ENCODE peak calls at places on chromosomes 13 and 19, in eight cellular contexts. A is Peyer's patch; V is right cardiac atrium; U is aorta; W is foreskin keratinocyte; G is GM23338; R is CD4-positive, CD25-positive, alpha-beta regulatory T cell; C is vagina. S is an unnamed sample.
A peak's percentile ranks its signal among the peaks of the same experiment; 100 is the strongest.

GRCh38 chr19:45217193-45217956 is 27.8 kb downstream of the EXOC3L2 start:
- DNase-seq in A (no peak), V (no peak), U (no peak), W (no peak), G (peak; percentile 46), R (no peak), C (no peak), S (no peak)

GRCh38 chr13:52847682-52848432 is 583 bp downstream of the PCDH8 start:
- DNase-seq in A (no peak), V (no peak), U (no peak), W (no peak), G (peak; percentile 33), R (no peak), C (no peak), S (no peak)

GRCh38 chr19:8695501-8695900 is 3.1 kb downstream of the ACTL9 start:
- DNase-seq in A (no peak), V (no peak), U (no peak), W (no peak), G (no peak), R (no peak), C (peak; percentile 58), S (no peak)

GRCh38 chr13:39350461-39350881 is 252.5 kb downstream of the LHFPL6 start:
- DNase-seq in A (no peak), V (peak; percentile 64), U (no peak), W (no peak), G (peak; percentile 49), R (no peak), C (no peak), S (peak; percentile 53)

GRCh38 chr19:19385900-19386339 is 19.6 kb upstream of the GATAD2A start:
- DNase-seq in A (peak; percentile 52), V (peak; percentile 85), U (peak; percentile 76), W (no peak), G (peak; percentile 66), R (no peak), C (no peak), S (no peak)

GRCh38 chr13:99153219-99153618 is 47.4 kb upstream of the UBAC2 start:
- DNase-seq in A (no peak), V (no peak), U (no peak), W (peak; percentile 5), G (no peak), R (no peak), C (no peak), S (no peak)

GRCh38 chr13:26254583-26255102 is 714 bp downstream of the CDK8 start:
- DNase-seq in A (peak; percentile 69), V (peak; percentile 79), U (peak; percentile 66), W (peak; percentile 47), G (peak; percentile 73), R (peak; percentile 42), C (no peak), S (peak; percentile 46)

GRCh38 chr13:105462981-105463380 is 1072.5 kb downstream of the EFNB2 start:
- DNase-seq in A (no peak), V (no peak), U (no peak), W (no peak), G (no peak), R (no peak), C (no peak), S (no peak)

GRCh38 chr13:111482806-111483620 is 162.6 kb downstream of the TEX29 start:
- DNase-seq in A (no peak), V (no peak), U (no peak), W (no peak), G (no peak), R (no peak), C (no peak), S (no peak)

GRCh38 chr19:17376935-17377600 is at the start of gene PLVAP:
- DNase-seq in A (no peak), V (peak; percentile 87), U (no peak), W (no peak), G (no peak), R (no peak), C (no peak), S (peak; percentile 36)

GRCh38 chr19:42176649-42176989 is 40.9 kb downstream of the DEDD2 start:
- DNase-seq in A (no peak), V (no peak), U (no peak), W (no peak), G (peak; percentile 52), R (no peak), C (no peak), S (no peak)

GRCh38 chr13:30443957-30444404 is 21.7 kb downstream of the UBE2L5 start:
- DNase-seq in A (peak; percentile 78), V (no peak), U (no peak), W (no peak), G (no peak), R (no peak), C (no peak), S (no peak)

GRCh38 chr19:33304760-33305647 is 2.7 kb upstream of the CEBPA start:
- DNase-seq in A (no peak), V (no peak), U (no peak), W (no peak), G (no peak), R (no peak), C (no peak), S (no peak)

GRCh38 chr19:47609885-47610545 is 1.1 kb downstream of the BICRA start:
- DNase-seq in A (peak; percentile 57), V (peak; percentile 75), U (peak; percentile 66), W (no peak), G (peak; percentile 79), R (peak; percentile 29), C (no peak), S (peak; percentile 45)

GRCh38 chr19:33273881-33274662 is 28.3 kb downstream of the CEBPA start:
- DNase-seq in A (no peak), V (no peak), U (peak; percentile 67), W (peak; percentile 83), G (no peak), R (no peak), C (no peak), S (no peak)

GRCh38 chr13:58318495-58319167 is 687.1 kb downstream of the PCDH17 start:
- DNase-seq in A (no peak), V (peak; percentile 57), U (no peak), W (no peak), G (no peak), R (no peak), C (no peak), S (no peak)

GRCh38 chr13:105370011-105370645 is 1165.3 kb downstream of the EFNB2 start:
- DNase-seq in A (no peak), V (no peak), U (no peak), W (no peak), G (no peak), R (no peak), C (no peak), S (no peak)

GRCh38 chr13:45750566-45750965 is 48.4 kb downstream of the CBY2 start:
- DNase-seq in A (no peak), V (no peak), U (no peak), W (no peak), G (no peak), R (no peak), C (no peak), S (no peak)

GRCh38 chr13:108269601-108270328 is at the start of gene TNFSF13B:
- DNase-seq in A (peak; percentile 50), V (peak; percentile 72), U (peak; percentile 66), W (no peak), G (peak; percentile 71), R (no peak), C (no peak), S (peak; percentile 42)

GRCh38 chr19:45507864-45508680 is 793 bp downstream of the VASP start:
- DNase-seq in A (peak; percentile 73), V (peak; percentile 80), U (no peak), W (peak; percentile 33), G (peak; percentile 86), R (peak; percentile 50), C (no peak), S (no peak)

GRCh38 chr13:44004881-44005280 is 125.2 kb downstream of the LACC1 start:
- DNase-seq in A (no peak), V (no peak), U (no peak), W (peak; percentile 70), G (no peak), R (no peak), C (no peak), S (no peak)

GRCh38 chr13:24640752-24641151 is 39.5 kb upstream of the ATP12A start:
- DNase-seq in A (no peak), V (no peak), U (no peak), W (no peak), G (no peak), R (no peak), C (peak; percentile 3), S (no peak)
- H3K27ac ChIP-seq in A (no peak overlapping the region), V (no peak overlapping the region), U (no peak overlapping the region), W (no peak overlapping the region), G (no peak overlapping the region), R (no peak overlapping the region), C (no peak overlapping the region), S (no peak overlapping the region)

DNA sequence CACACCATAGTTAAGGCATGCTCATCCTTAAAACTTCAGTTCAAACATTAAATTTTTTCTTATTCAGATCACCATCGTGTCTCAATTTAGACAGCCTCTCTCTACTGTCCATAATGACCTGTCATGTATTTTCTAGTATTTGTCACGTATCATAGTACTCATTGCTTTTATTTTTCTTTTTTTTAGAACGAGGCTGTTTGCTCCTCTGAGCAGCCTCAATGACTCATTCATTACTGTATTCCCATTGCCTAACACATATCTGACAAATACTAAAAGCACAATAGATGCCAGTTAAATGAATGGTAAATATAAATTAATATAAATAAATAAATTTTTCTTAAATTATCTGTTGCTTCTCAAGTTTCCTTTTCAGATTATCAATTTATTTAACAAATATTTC is 245.5 kb downstream of the TUBA3C start:
- DNase-seq in A (no peak), V (no peak), U (no peak), W (no peak), G (no peak), R (no peak), C (no peak), S (no peak)
- H3K27ac ChIP-seq in A (no peak overlapping the region), V (no peak overlapping the region), U (no peak overlapping the region), W (no peak overlapping the region), G (no peak overlapping the region), R (no peak overlapping the region), C (no peak overlapping the region), S (no peak overlapping the region)

GRCh38 chr19:10963865-10964264 is 3.0 kb downstream of the SMARCA4 start:
- DNase-seq in A (no peak), V (no peak), U (no peak), W (no peak), G (no peak), R (no peak), C (no peak), S (no peak)
- H3K27ac ChIP-seq in A (no peak overlapping the region), V (no peak overlapping the region), U (no peak overlapping the region), W (no peak overlapping the region), G (peak overlapping the region; percentile 32), R (peak overlapping the region; percentile 62), C (no peak overlapping the region), S (no peak overlapping the region)

DNA sequence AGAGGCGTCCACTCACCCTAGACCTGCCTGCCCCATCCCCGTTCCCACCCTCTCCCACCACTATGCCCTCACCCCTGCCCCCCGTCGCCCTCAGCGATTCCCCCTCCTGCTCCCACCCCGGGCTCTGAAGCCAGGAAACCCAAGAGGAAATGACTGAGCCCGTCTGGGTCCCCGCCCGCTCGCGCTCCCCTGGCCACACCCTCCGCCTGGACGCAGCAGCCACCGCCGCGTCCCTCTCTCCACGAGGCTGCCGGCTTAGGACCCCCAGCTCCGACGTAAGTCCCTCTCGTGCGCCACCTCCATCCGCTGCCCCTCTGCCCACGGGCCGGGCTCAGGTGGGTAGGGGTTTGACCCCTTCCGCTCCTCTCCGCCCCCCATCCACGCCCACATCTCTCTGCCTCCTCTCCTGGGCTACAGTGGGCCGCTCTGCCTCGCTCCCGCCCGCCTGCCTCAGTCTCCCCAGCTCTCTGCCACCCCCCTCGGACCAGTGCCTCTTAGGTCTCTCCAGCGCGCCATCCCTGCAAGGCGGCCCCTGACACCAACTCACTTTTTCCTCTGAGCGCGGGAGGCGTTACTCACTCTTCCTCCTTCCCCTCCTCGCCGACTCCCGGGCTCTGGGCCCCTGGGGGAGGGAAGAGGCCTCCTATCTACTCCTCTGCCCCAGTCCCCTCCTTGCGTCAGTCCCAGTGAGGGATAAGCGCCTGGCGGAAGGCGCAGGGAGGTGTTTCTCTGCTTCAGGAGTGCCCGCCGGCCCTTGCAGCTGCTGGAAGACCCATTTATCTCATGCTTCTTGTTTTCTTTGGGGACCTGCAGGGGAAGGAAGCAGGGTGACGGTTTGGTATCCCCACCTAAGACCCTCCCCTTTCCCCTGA is at the start of gene FXYD5:
- DNase-seq in A (peak; percentile 76), V (peak; percentile 87), U (peak; percentile 85), W (peak; percentile 54), G (peak; percentile 86), R (peak; percentile 57), C (no peak), S (peak; percentile 72)
- H3K27ac ChIP-seq in A (peak within 1 kb of the TSS; percentile 90), V (peak within 1 kb of the TSS; percentile 70), U (no peak within 1 kb of the TSS), W (peak within 1 kb of the TSS; percentile 85), G (peak within 1 kb of the TSS; percentile 91), R (peak within 1 kb of the TSS; percentile 83), C (peak within 1 kb of the TSS; percentile 90), S (peak within 1 kb of the TSS; percentile 87)

S was measured in left ventricle myocardium inferior.